ENCODE peak calls at places on chromosomes 5 and 9, in five cellular contexts. G is left ventricle myocardium inferior, B is cardiac muscle cell, H is A549, T is endothelial cell of umbilical vein. F is an unnamed sample.

GRCh38 chr5:11110128-11110527 is 349.1 kb upstream of the DAP start:
- DNase-seq in G (no peak), B (no peak), H (no peak), T (no peak), F (no peak)

GRCh38 chr5:140481758-140482157 is 65.7 kb upstream of the EIF4EBP3 start:
- DNase-seq in G (no peak), B (no peak), H (no peak), T (no peak), F (no peak)

GRCh38 chr9:98916660-98917059 is 27.0 kb upstream of the COL15A1 start:
- DNase-seq in G (peak; percentile 74), B (peak; percentile 49), H (no peak), T (no peak), F (peak; percentile 19)

GRCh38 chr9:123265833-123266232 is 2.6 kb downstream of the STRBP start:
- DNase-seq in G (no peak), B (no peak), H (no peak), T (no peak), F (no peak)

GRCh38 chr9:892123-892522 is 50.6 kb downstream of the DMRT1 start:
- DNase-seq in G (no peak), B (no peak), H (peak; percentile 10), T (no peak), F (no peak)

GRCh38 chr9:109064963-109065701 is 51.8 kb upstream of the CTNNAL1 start:
- DNase-seq in G (no peak), B (no peak), H (peak; percentile 55), T (no peak), F (no peak)

GRCh38 chr9:117555964-117556629 is 141.2 kb upstream of the ASTN2 start:
- DNase-seq in G (peak; percentile 22), B (peak; percentile 7), H (peak; percentile 62), T (peak; percentile 44), F (no peak)

GRCh38 chr5:33315170-33315569 is 125.6 kb upstream of the TARS1 start:
- DNase-seq in G (no peak), B (no peak), H (no peak), T (no peak), F (no peak)

GRCh38 chr5:124740055-124740454 is 6.4 kb downstream of the ZNF608 start:
- DNase-seq in G (no peak), B (no peak), H (no peak), T (no peak), F (no peak)

DNA sequence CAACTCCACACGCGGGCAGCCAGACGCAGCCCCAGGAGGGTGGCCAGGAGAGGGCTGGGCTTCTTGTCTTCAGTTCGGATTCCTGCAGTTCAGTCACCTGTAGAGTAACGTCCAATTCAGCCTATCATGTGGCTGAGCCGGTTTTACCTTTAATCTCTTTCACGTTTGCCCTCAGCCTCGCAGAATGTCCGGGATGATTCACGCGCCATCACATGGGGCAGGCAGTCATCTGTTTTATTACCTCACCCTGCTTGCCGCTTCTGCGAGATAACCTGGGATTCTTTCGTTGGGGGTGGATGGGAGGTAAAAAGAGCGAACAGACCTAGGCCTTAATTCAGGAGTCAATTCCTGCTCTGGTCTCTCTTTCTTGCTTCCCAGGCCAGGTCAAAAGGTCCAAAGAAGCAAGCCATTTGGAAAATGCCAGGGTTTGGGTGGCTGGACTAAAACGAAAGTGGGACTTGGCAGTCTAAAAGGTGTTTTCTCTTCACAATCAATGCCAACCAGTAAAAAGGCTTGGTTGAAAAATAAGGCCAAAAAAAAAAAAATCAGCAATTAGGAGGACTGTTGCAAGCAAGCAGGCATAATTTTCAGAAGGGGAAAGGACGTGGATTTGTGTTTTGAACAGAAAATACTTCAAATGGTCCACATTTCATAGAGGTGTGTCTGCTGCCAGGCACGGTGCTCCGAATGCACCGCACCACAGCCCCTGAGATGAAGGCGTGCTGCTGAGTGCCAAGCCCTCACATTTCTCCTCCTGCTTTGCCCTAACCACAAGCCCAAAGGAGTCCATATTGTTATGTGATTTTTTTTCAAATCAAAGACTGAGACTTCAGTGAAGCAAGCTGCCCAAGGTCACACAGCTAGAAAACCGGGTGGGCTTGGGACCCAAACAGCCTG is 2.8 kb upstream of the WWC1 start:
- DNase-seq in G (no peak), B (no peak), H (peak; percentile 55), T (no peak), F (no peak)
- H3K4me3 ChIP-seq in G (no peak overlapping the region), B (no peak overlapping the region), H (peak overlapping the region; percentile 7), T (no peak overlapping the region), F (no peak overlapping the region)

GRCh38 chr5:159518361-159518760 is 188.1 kb upstream of the IL12B start:
- DNase-seq in G (no peak), B (no peak), H (no peak), T (no peak), F (no peak)

GRCh38 chr5:159511570-159511969 is 181.3 kb upstream of the IL12B start:
- DNase-seq in G (no peak), B (no peak), H (peak; percentile 82), T (no peak), F (no peak)

GRCh38 chr5:159515197-159515596 is 184.9 kb upstream of the IL12B start:
- DNase-seq in G (no peak), B (no peak), H (no peak), T (no peak), F (no peak)

GRCh38 chr5:159515909-159516415 is 185.7 kb upstream of the IL12B start:
- DNase-seq in G (peak; percentile 43), B (peak; percentile 66), H (peak; percentile 67), T (peak; percentile 30), F (peak; percentile 61)

GRCh38 chr5:159514229-159514822 is 184.0 kb upstream of the IL12B start:
- DNase-seq in G (no peak), B (peak; percentile 30), H (no peak), T (no peak), F (no peak)
- H3K4me1 ChIP-seq in G (peaks cover 17% of the 10 kb centered on the region), B (peaks cover 26% of the 10 kb centered on the region), H (peaks cover 56% of the 10 kb centered on the region), T (no peaks in the 10 kb centered on the region), F (no peaks in the 10 kb centered on the region)

GRCh38 chr5:173235499-173236394 is 741 bp upstream of the NKX2-5 start:
- DNase-seq in G (no peak), B (peak; percentile 60), H (no peak), T (no peak), F (no peak)
- H3K4me3 ChIP-seq in G (peak overlapping the region; percentile 76), B (peak overlapping the region; percentile 96), H (peak overlapping the region; percentile 62), T (no peak overlapping the region), F (no peak overlapping the region)

GRCh38 chr9:135155396-135155795 is 67.9 kb downstream of the OLFM1 start:
- DNase-seq in G (no peak), B (no peak), H (no peak), T (no peak), F (no peak)
- H3K4me1 ChIP-seq in G (no peaks in the 10 kb centered on the region), B (no peaks in the 10 kb centered on the region), H (peaks cover 9% of the 10 kb centered on the region), T (no peaks in the 10 kb centered on the region), F (no peaks in the 10 kb centered on the region)

DNA sequence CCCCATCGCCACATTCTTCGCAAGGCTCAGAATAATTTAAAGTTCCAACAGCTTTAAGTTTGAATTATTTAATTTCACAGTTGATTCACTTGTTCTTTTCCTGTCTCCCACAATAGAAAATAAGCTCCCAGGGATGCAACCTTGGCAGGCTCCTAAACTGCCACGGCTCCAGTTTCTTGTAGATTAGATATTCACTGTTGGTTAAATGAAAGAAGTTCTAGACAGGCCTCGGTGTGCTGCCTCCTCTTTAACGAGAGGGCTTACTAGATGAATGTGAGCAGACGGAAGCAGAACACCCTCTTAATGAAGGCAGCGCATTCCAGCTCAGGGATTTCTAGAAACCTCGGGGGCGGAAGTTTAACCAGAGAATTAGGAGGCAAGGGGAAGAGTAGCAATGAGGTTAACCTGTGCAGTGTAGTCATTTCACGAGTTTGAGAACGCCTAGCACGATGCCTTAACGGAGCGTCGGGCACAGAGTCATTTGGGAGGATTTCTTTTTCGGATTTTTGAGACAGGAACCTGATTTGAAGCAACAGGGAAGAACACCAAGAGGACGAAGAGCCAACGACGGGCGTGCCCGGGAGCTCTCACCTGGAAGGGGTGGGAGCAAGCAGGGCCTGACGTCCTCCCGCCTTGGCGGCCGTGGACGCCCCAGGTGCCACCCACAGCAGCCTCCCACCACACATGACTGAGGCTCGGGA is 637 bp upstream of the SMC5 start:
- DNase-seq in G (no peak), B (peak; percentile 52), H (no peak), T (no peak), F (peak; percentile 32)
- H3K4me3 ChIP-seq in G (peak overlapping the region; percentile 84), B (peak overlapping the region; percentile 62), H (peak overlapping the region; percentile 78), T (peak overlapping the region; percentile 18), F (peak overlapping the region; percentile 66)

GRCh38 chr5:68011259-68011760 is 204.2 kb upstream of the PIK3R1 start:
- DNase-seq in G (no peak), B (no peak), H (no peak), T (no peak), F (no peak)
- H3K4me1 ChIP-seq in G (no peaks in the 10 kb centered on the region), B (no peaks in the 10 kb centered on the region), H (no peaks in the 10 kb centered on the region), T (peaks cover 3% of the 10 kb centered on the region), F (no peaks in the 10 kb centered on the region)

GRCh38 chr9:95494022-95494415 is 22.8 kb downstream of the PTCH1 start:
- DNase-seq in G (no peak), B (no peak), H (no peak), T (no peak), F (no peak)

GRCh38 chr9:95495529-95495928 is 21.2 kb downstream of the PTCH1 start:
- DNase-seq in G (no peak), B (no peak), H (no peak), T (no peak), F (no peak)

GRCh38 chr9:95495988-95496387 is 20.8 kb downstream of the PTCH1 start:
- DNase-seq in G (no peak), B (no peak), H (no peak), T (no peak), F (no peak)

GRCh38 chr9:95491543-95492330 is 25.0 kb downstream of the PTCH1 start:
- DNase-seq in G (no peak), B (no peak), H (no peak), T (no peak), F (no peak)

DNA sequence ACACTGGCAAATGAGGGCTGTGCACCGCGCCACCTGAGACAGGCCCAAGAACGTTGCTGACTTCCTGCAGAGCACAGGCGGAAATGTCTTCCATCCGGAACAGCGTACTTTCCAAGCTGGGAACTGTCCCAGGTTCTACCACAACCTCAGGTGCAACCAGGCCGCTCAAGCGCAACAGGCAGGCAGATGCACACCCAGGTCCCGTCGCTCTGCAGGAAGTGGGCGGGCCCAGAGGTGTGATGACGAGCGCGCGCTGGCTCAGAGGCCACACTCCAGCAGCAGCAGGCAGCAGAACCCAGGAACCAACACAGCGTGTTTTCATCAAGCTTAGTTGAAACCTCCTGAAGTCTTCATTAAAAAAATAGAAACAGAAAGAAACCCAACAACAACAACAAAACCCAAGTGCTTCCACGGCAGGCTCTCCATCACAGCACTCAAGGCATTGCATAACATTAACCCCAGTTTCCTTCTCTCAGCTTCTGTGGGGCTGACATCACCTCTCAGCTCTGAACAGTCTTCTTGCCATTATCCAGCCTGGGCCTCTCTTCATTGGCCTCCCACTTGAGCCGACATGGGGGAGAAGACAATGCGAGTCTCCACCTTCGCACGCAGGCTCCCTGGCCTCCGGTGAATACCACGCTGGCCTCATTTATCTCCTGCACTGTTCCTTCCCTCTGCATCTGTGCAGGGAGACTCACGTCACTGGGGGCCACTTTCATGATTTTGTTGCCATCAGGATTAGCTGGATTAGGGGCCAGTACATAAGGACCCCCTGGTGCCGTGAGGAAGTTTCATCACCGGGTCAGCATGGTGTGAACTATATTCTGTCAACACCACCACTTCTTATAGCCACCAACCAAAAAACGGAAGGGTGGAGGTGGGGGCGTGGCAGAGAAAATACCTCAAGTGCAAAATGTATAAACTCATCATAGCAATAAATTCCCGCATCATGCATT is 22.1 kb downstream of the PTCH1 start:
- DNase-seq in G (no peak), B (no peak), H (no peak), T (no peak), F (no peak)
- H3K4me3 ChIP-seq in G (no peak overlapping the region), B (no peak overlapping the region), H (no peak overlapping the region), T (no peak overlapping the region), F (no peak overlapping the region)

GRCh38 chr9:137670391-137671195 is 51.8 kb downstream of the EHMT1 start:
- DNase-seq in G (peak; percentile 55), B (peak; percentile 52), H (no peak), T (no peak), F (peak; percentile 64)
- H3K4me1 ChIP-seq in G (peaks cover 75% of the 10 kb centered on the region), B (peaks cover 44% of the 10 kb centered on the region), H (peaks cover 26% of the 10 kb centered on the region), T (peaks cover 13% of the 10 kb centered on the region), F (peaks cover 34% of the 10 kb centered on the region)

GRCh38 chr9:136533775-136534157 is 12.1 kb downstream of the NOTCH1 start:
- DNase-seq in G (no peak), B (no peak), H (no peak), T (no peak), F (no peak)
- H3K4me3 ChIP-seq in G (peak overlapping the region; percentile 45), B (no peak overlapping the region), H (no peak overlapping the region), T (no peak overlapping the region), F (no peak overlapping the region)